ENCODE peak calls at places on chromosomes 11 and 22, in nine cellular contexts. Y is CD4-positive, alpha-beta T cell; N is H1; J is sigmoid colon; D is stomach; Q is gastrocnemius medialis; U is endothelial cell; L is colonic mucosa; X is dorsolateral prefrontal cortex. M is an unnamed sample.

GRCh38 chr11:95330332-95330731 is 99.3 kb upstream of the SESN3 start:
- DNase-seq in Q (no peak), U (no peak), D (no peak), J (no peak), X (no peak), N (no peak), Y (no peak), L (no peak), M (no peak)

GRCh38 chr11:113085446-113085845 is 124.2 kb downstream of the NCAM1 start:
- DNase-seq in Q (no peak), D (no peak), J (no peak), N (no peak), L (no peak), Y (no peak), U (no peak), X (no peak), M (no peak)

GRCh38 chr22:48380016-48380665 is 1447.5 kb downstream of the BRD1 start:
- DNase-seq in D (peak; percentile 20), N (no peak), J (peak; percentile 26), L (no peak), Y (no peak), X (no peak), Q (no peak), U (no peak), M (no peak)

GRCh38 chr22:36579441-36579840 is 50.5 kb upstream of the EIF3D start:
- DNase-seq in L (no peak), N (no peak), D (no peak), J (no peak), Q (no peak), X (no peak), U (no peak), Y (no peak), M (no peak)

GRCh38 chr11:73818838-73819237 is 31.2 kb downstream of the MRPL48 start:
- DNase-seq in Y (no peak), L (no peak), Q (no peak), N (no peak), J (no peak), X (no peak), U (no peak), D (no peak), M (no peak)

GRCh38 chr22:44437493-44438015 is 60.5 kb downstream of the RTL6 start:
- DNase-seq in J (peak; percentile 25), Y (no peak), N (no peak), U (no peak), D (no peak), Q (no peak), L (no peak), X (no peak), M (no peak)

GRCh38 chr11:1873048-1873812 is 18.5 kb downstream of the PRR33 start:
- DNase-seq in D (no peak), J (peak; percentile 68), X (no peak), Q (peak; percentile 20), U (no peak), L (no peak), N (no peak), Y (no peak), M (no peak)

GRCh38 chr11:115760921-115761320 is 256.7 kb upstream of the CADM1 start:
- DNase-seq in N (no peak), D (no peak), X (no peak), Y (no peak), L (no peak), J (no peak), U (no peak), Q (no peak), M (no peak)

GRCh38 chr11:129750343-129751292 is 65.0 kb upstream of the TMEM45B start:
- DNase-seq in Y (peak; percentile 74), D (peak; percentile 84), N (peak; percentile 23), L (peak; percentile 74), U (peak; percentile 83), Q (peak; percentile 37), X (peak; percentile 73), J (peak; percentile 68), M (peak; percentile 39)

GRCh38 chr11:102727890-102728289 is 3.1 kb upstream of the MMP8 start:
- DNase-seq in X (no peak), N (no peak), L (no peak), D (no peak), U (no peak), J (no peak), Q (no peak), Y (no peak), M (no peak)

GRCh38 chr11:109512680-109513079 is 90.7 kb downstream of the C11orf87 start:
- DNase-seq in Q (no peak), Y (no peak), U (no peak), N (no peak), X (no peak), J (no peak), L (no peak), D (no peak), M (no peak)

GRCh38 chr11:107370390-107370789 is 87.2 kb downstream of the CWF19L2 start:
- DNase-seq in L (no peak), U (no peak), Y (no peak), J (no peak), D (no peak), N (no peak), X (no peak), Q (no peak), M (no peak)

GRCh38 chr11:12585861-12586260 is 88.4 kb upstream of the TEAD1 start:
- DNase-seq in N (no peak), J (no peak), X (no peak), Y (no peak), U (no peak), D (no peak), Q (no peak), L (no peak), M (no peak)

DNA sequence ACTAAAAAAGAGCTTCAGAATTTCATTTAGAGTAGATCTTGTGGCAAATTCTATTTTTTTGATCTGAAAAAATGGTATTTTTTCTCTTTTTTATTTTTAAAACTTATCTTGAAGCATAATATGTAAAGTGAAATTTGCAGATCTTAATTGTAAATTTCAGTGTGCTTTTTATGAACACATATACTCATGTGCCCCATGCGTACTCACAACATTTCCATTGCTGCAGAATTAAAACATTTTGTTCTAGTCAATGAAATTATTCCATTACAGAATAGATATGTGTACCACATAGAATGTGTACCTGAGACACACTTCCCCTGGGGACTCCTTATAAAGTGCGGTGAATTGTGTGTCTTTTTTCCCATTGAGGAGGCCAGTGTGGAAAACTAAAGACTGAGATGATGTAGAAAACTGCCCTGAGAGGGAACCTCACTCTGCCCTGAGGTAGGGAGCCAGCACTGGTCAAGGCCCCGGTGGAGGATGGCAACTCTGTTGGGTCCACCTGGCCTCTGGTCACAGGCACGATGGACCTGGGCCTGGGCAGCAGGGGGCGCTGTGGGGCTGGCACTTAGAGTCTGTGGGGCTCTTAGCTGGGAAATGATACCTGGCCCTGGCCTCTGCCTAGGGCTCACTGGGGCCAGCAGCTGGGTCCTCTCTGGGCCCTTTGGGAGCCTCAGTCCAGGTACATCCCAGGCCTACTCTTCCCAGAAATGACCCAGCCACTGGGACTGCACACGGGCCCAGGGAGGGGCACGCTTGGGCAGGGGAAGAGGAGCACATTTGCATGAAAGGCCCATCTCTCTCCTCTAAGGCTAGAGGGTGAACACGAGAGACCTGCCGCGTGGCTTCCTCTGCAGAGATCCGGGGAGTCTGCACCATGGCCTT is 77.9 kb upstream of the TOP3B start:
- DNase-seq in N (peak; percentile 23), Y (peak; percentile 36), D (no peak), J (peak; percentile 68), L (peak; percentile 56), U (peak; percentile 82), X (peak; percentile 37), Q (peak; percentile 16), M (no peak)
- TF ChIP-seq CTCF in N (peak; percentile 95), Y (peak; percentile 28), D (no peak), J (no peak), L (peak; percentile 68), U (peak; percentile 92), X (peak; percentile 77), Q (no peak), M (no peak)

GRCh38 chr11:110522456-110522855 is 92.7 kb downstream of the FDX1 start:
- DNase-seq in D (no peak), J (no peak), L (no peak), Y (no peak), U (no peak), X (no peak), N (no peak), Q (no peak), M (no peak)
- TF ChIP-seq CTCF in D (no peak), J (no peak), L (no peak), Y (no peak), U (no peak), X (no peak), N (no peak), Q (no peak), M (no peak)

GRCh38 chr11:118068206-118068944 is 8.5 kb upstream of the TMPRSS4 start:
- DNase-seq in Q (no peak), J (no peak), U (peak; percentile 52), L (no peak), N (no peak), Y (no peak), D (no peak), X (no peak), M (no peak)
- TF ChIP-seq CTCF in Q (no peak), J (no peak), U (no peak), L (no peak), N (peak; percentile 71), Y (no peak), D (no peak), X (no peak), M (no peak)

GRCh38 chr11:94129505-94130335 is 1.1 kb downstream of the PANX1 start:
- DNase-seq in Y (peak; percentile 4), J (no peak), X (no peak), D (no peak), L (peak; percentile 91), Q (no peak), N (no peak), U (no peak), M (no peak)

GRCh38 chr11:94130589-94131362 is 2.1 kb downstream of the PANX1 start:
- DNase-seq in U (no peak), L (no peak), N (no peak), D (no peak), X (no peak), J (no peak), Q (no peak), Y (no peak), M (peak; percentile 60)

GRCh38 chr11:94128171-94128745 is 383 bp upstream of the PANX1 start:
- DNase-seq in L (no peak), U (peak; percentile 32), J (peak; percentile 74), D (peak; percentile 38), N (no peak), X (peak; percentile 33), Q (no peak), Y (no peak), M (no peak)

GRCh38 chr11:94127632-94128031 is 1.0 kb upstream of the PANX1 start:
- DNase-seq in N (no peak), D (no peak), Q (no peak), L (no peak), Y (no peak), U (no peak), J (no peak), X (no peak), M (no peak)

DNA sequence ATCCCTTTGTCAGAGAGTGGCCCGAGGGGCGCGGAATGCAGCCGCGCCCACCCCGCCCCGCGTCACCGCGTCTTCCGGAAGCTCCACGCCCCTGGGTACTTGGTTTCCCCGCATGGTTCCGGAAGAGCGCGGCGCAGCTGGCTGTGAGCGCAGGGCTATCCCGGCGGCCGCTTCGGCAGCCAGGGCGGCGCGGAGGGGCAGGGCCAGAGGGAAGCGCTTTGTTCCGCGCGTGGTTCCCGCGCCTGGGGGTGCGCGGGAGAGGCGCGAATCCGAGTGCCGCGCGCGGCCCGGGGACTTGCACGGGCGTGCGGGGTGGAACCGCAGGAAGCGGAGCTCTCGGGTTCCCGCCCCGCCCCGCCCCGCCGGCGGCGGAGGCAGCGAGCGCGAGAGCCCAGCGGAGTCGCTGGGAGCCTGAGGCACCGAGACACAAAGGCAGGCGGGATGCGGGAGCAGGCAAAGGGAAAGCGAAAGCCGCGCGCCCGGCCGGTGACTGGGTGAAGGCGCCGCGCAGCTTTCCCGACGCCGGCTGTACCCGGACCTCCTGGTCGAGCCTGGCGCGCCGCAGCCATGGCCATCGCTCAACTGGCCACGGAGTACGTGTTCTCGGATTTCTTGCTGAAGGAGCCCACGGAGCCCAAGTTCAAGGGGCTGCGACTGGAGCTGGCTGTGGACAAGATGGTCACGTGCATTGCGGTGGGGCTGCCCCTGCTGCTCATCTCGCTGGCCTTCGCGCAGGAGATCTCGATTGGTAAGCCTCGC is at the start of gene PANX1:
- DNase-seq in L (peak; percentile 81), D (peak; percentile 80), Y (peak; percentile 65), J (peak; percentile 93), N (no peak), X (peak; percentile 59), U (peak; percentile 67), Q (peak; percentile 81), M (peak; percentile 54)
- TF ChIP-seq CTCF in L (no peak), D (no peak), Y (no peak), J (no peak), N (no peak), X (peak; percentile 9), U (no peak), Q (no peak), M (no peak)

M was measured in omental fat pad.